ENCODE peak calls at places on chromosomes 16 and 17, in nine cellular contexts. H is mesothelial cell of epicardium; S is iPS DF 19.7; D is activated CD4-positive, CD25-positive, alpha-beta regulatory T cell; Q is activated T-cell treated with anti-CD3 and anti-CD28 coated beads for 24 hours; P is activated naive CD8-positive, alpha-beta T cell treated with anti-CD3 and anti-CD28 coated beads for 36 hours; A is K562; B is mucosa of gallbladder; O is stimulated activated CD8-positive, alpha-beta memory T cell treated with anti-CD3 and anti-CD28 coated beads, Interleukin-4, amount 100 ng/mL, for 48 hours. M is an unnamed sample.

GRCh38 chr17:36017799-36018198 is at the start of gene CCL23:
- DNase-seq in H (no peak), S (no peak), D (no peak), Q (no peak), P (no peak), A (no peak), B (no peak), O (no peak), M (no peak)

GRCh38 chr17:73791644-73792043 is 147.4 kb upstream of the SDK2 start:
- DNase-seq in H (no peak), S (no peak), D (no peak), Q (no peak), P (no peak), A (no peak), B (no peak), O (no peak), M (no peak)

GRCh38 chr17:10600551-10600950 is 51.1 kb upstream of the MYH2 start:
- DNase-seq in H (no peak), S (no peak), D (no peak), Q (no peak), P (no peak), A (no peak), B (no peak), O (no peak), M (no peak)

GRCh38 chr16:35391328-35391727 is 1931.9 kb downstream of the TP53TG3F start:
- DNase-seq in H (no peak), S (peak; percentile 9), D (no peak), Q (no peak), P (peak; percentile 18), A (no peak), B (peak; percentile 15), O (peak; percentile 54), M (peak; percentile 46)

GRCh38 chr17:3027786-3028532 is 35.4 kb downstream of the OR1D5 start:
- DNase-seq in H (no peak), S (no peak), D (no peak), Q (no peak), P (no peak), A (no peak), B (no peak), O (no peak), M (no peak)

GRCh38 chr16:591892-592517 is 2.1 kb downstream of the RAB40C start:
- DNase-seq in H (no peak), S (no peak), D (no peak), Q (no peak), P (no peak), A (no peak), B (no peak), O (no peak), M (no peak)

GRCh38 chr17:31499771-31500554 is 108.5 kb downstream of the RAB11FIP4 start:
- DNase-seq in H (no peak), S (no peak), D (no peak), Q (no peak), P (peak; percentile 38), A (no peak), B (no peak), O (peak; percentile 76), M (peak; percentile 54)

GRCh38 chr17:9924735-9925191 is 19.7 kb upstream of the RCVRN start:
- DNase-seq in H (no peak), S (peak; percentile 50), D (no peak), Q (no peak), P (no peak), A (peak; percentile 23), B (peak; percentile 19), O (no peak), M (peak; percentile 19)

GRCh38 chr16:10447289-10447688 is 61.4 kb downstream of the ATF7IP2 start:
- DNase-seq in H (no peak), S (no peak), D (no peak), Q (no peak), P (no peak), A (no peak), B (no peak), O (no peak), M (no peak)

GRCh38 chr17:49436174-49436573 is 21.5 kb upstream of the PHB1 start:
- DNase-seq in H (no peak), S (no peak), D (no peak), Q (no peak), P (no peak), A (no peak), B (no peak), O (no peak), M (no peak)

GRCh38 chr17:43839670-43840101 is 6.7 kb upstream of the MPP3 start:
- DNase-seq in H (no peak), S (no peak), D (no peak), Q (no peak), P (no peak), A (no peak), B (peak; percentile 58), O (no peak), M (peak; percentile 70)

GRCh38 chr16:27096375-27096774 is 29.6 kb downstream of the C16orf82 start:
- DNase-seq in H (no peak), S (no peak), D (no peak), Q (no peak), P (no peak), A (no peak), B (no peak), O (no peak), M (no peak)

GRCh38 chr17:34981538-34982241 is 1.4 kb downstream of the LIG3 start:
- DNase-seq in H (no peak), S (no peak), D (no peak), Q (no peak), P (no peak), A (peak; percentile 73), B (no peak), O (no peak), M (no peak)

GRCh38 chr17:1244606-1245012 is 25.6 kb upstream of the BHLHA9 start:
- DNase-seq in H (no peak), S (no peak), D (no peak), Q (no peak), P (no peak), A (no peak), B (no peak), O (no peak), M (no peak)

GRCh38 chr17:77382356-77382911 is 241.7 kb downstream of the SEC14L1 start:
- DNase-seq in H (no peak), S (no peak), D (no peak), Q (no peak), P (peak; percentile 69), A (no peak), B (no peak), O (peak; percentile 64), M (no peak)

GRCh38 chr16:87254734-87255133 is 62.5 kb downstream of the C16orf95 start:
- DNase-seq in H (no peak), S (no peak), D (no peak), Q (no peak), P (no peak), A (no peak), B (no peak), O (no peak), M (no peak)

GRCh38 chr17:37516131-37516561 is 26.5 kb downstream of the DUSP14 start:
- DNase-seq in H (no peak), S (no peak), D (no peak), Q (no peak), P (no peak), A (no peak), B (no peak), O (no peak), M (no peak)

GRCh38 chr16:30351586-30352419 is 3.3 kb downstream of the CD2BP2 start:
- DNase-seq in H (no peak), S (no peak), D (no peak), Q (no peak), P (no peak), A (no peak), B (peak; percentile 79), O (no peak), M (peak; percentile 94)

GRCh38 chr16:11843861-11844260 is 7.5 kb downstream of the RSL1D1 start:
- DNase-seq in H (no peak), S (no peak), D (no peak), Q (no peak), P (no peak), A (no peak), B (no peak), O (no peak), M (no peak)

M was measured in body of pancreas.